ENCODE peak calls at places on chromosomes 6 and 20, in eight cellular contexts. One of them, this sample, is unnamed.

GRCh38 chr6:31180500-31180899 is 10.0 kb upstream of the POU5F1 start:
- DNase-seq in stomach: no peak
- DNase-seq in Peyer's patch: no peak
- DNase-seq in GM12878: no peak
- DNase-seq in HCT116: no peak
- DNase-seq in body of pancreas: peak; percentile 52
- DNase-seq in esophagus squamous epithelium: no peak
- DNase-seq in breast epithelium: peak; percentile 78
- DNase-seq in this sample: peak; percentile 92

GRCh38 chr6:140475086-140475485 is 1100.6 kb upstream of the CITED2 start:
- DNase-seq in HCT116: no peak
- DNase-seq in Peyer's patch: no peak
- DNase-seq in esophagus squamous epithelium: no peak
- DNase-seq in stomach: no peak
- DNase-seq in GM12878: no peak
- DNase-seq in body of pancreas: no peak
- DNase-seq in breast epithelium: peak; percentile 51
- DNase-seq in this sample: no peak

GRCh38 chr20:8082025-8082424 is 50.0 kb upstream of the PLCB1 start:
- DNase-seq in esophagus squamous epithelium: no peak
- DNase-seq in stomach: no peak
- DNase-seq in HCT116: peak; percentile 7
- DNase-seq in GM12878: no peak
- DNase-seq in breast epithelium: no peak
- DNase-seq in body of pancreas: no peak
- DNase-seq in Peyer's patch: no peak
- DNase-seq in this sample: no peak

GRCh38 chr6:28336284-28337024 is 506 bp upstream of the ZSCAN31 start:
- DNase-seq in stomach: no peak
- DNase-seq in HCT116: no peak
- DNase-seq in esophagus squamous epithelium: no peak
- DNase-seq in breast epithelium: no peak
- DNase-seq in Peyer's patch: no peak
- DNase-seq in body of pancreas: peak; percentile 34
- DNase-seq in GM12878: peak; percentile 53
- DNase-seq in this sample: peak; percentile 18

GRCh38 chr6:43386492-43386891 is 17.0 kb upstream of the ZNF318 start:
- DNase-seq in esophagus squamous epithelium: no peak
- DNase-seq in stomach: no peak
- DNase-seq in Peyer's patch: no peak
- DNase-seq in body of pancreas: no peak
- DNase-seq in GM12878: no peak
- DNase-seq in breast epithelium: no peak
- DNase-seq in HCT116: no peak
- DNase-seq in this sample: no peak

GRCh38 chr6:137848672-137849071 is 18.4 kb upstream of the TNFAIP3 start:
- DNase-seq in breast epithelium: no peak
- DNase-seq in HCT116: no peak
- DNase-seq in stomach: no peak
- DNase-seq in GM12878: no peak
- DNase-seq in body of pancreas: no peak
- DNase-seq in esophagus squamous epithelium: no peak
- DNase-seq in Peyer's patch: no peak
- DNase-seq in this sample: no peak

GRCh38 chr6:79138146-79138545 is 60.1 kb upstream of the PHIP start:
- DNase-seq in body of pancreas: no peak
- DNase-seq in HCT116: no peak
- DNase-seq in Peyer's patch: no peak
- DNase-seq in GM12878: no peak
- DNase-seq in esophagus squamous epithelium: no peak
- DNase-seq in breast epithelium: no peak
- DNase-seq in stomach: no peak
- DNase-seq in this sample: no peak

GRCh38 chr6:106974337-106974998 is at the start of gene CD24:
- DNase-seq in stomach: peak; percentile 86
- DNase-seq in GM12878: no peak
- DNase-seq in breast epithelium: peak; percentile 39
- DNase-seq in body of pancreas: peak; percentile 92
- DNase-seq in esophagus squamous epithelium: no peak
- DNase-seq in Peyer's patch: peak; percentile 71
- DNase-seq in HCT116: no peak
- DNase-seq in this sample: peak; percentile 85

GRCh38 chr6:134814076-134814709 is 135.7 kb downstream of the ALDH8A1 start:
- DNase-seq in breast epithelium: no peak
- DNase-seq in esophagus squamous epithelium: no peak
- DNase-seq in HCT116: no peak
- DNase-seq in GM12878: no peak
- DNase-seq in Peyer's patch: no peak
- DNase-seq in stomach: no peak
- DNase-seq in body of pancreas: no peak
- DNase-seq in this sample: no peak

GRCh38 chr6:108556864-108557493 is 3.7 kb upstream of the FOXO3 start:
- DNase-seq in HCT116: no peak
- DNase-seq in esophagus squamous epithelium: no peak
- DNase-seq in body of pancreas: no peak
- DNase-seq in Peyer's patch: no peak
- DNase-seq in breast epithelium: peak; percentile 37
- DNase-seq in stomach: no peak
- DNase-seq in GM12878: no peak
- DNase-seq in this sample: no peak

GRCh38 chr6:6712979-6713514 is 124.5 kb downstream of the LY86 start:
- DNase-seq in HCT116: no peak
- DNase-seq in esophagus squamous epithelium: no peak
- DNase-seq in GM12878: no peak
- DNase-seq in stomach: no peak
- DNase-seq in Peyer's patch: no peak
- DNase-seq in body of pancreas: no peak
- DNase-seq in breast epithelium: no peak
- DNase-seq in this sample: no peak

GRCh38 chr6:161204866-161205557 is 68.8 kb downstream of the AGPAT4 start:
- DNase-seq in Peyer's patch: no peak
- DNase-seq in body of pancreas: no peak
- DNase-seq in breast epithelium: no peak
- DNase-seq in HCT116: no peak
- DNase-seq in stomach: no peak
- DNase-seq in GM12878: no peak
- DNase-seq in esophagus squamous epithelium: no peak
- DNase-seq in this sample: peak; percentile 26

GRCh38 chr6:33317418-33317667 is 201 bp downstream of the ZBTB22 start:
- DNase-seq in body of pancreas: no peak
- DNase-seq in breast epithelium: no peak
- DNase-seq in stomach: no peak
- DNase-seq in HCT116: no peak
- DNase-seq in GM12878: no peak
- DNase-seq in esophagus squamous epithelium: no peak
- DNase-seq in Peyer's patch: no peak
- DNase-seq in this sample: no peak

GRCh38 chr6:33315753-33316602 is 1.6 kb downstream of the ZBTB22 start:
- DNase-seq in esophagus squamous epithelium: no peak
- DNase-seq in body of pancreas: no peak
- DNase-seq in stomach: no peak
- DNase-seq in GM12878: no peak
- DNase-seq in breast epithelium: no peak
- DNase-seq in Peyer's patch: no peak
- DNase-seq in HCT116: no peak
- DNase-seq in this sample: no peak

GRCh38 chr6:33316603-33317417 is 734 bp downstream of the ZBTB22 start:
- DNase-seq in body of pancreas: no peak
- DNase-seq in Peyer's patch: no peak
- DNase-seq in stomach: no peak
- DNase-seq in GM12878: no peak
- DNase-seq in breast epithelium: no peak
- DNase-seq in HCT116: no peak
- DNase-seq in esophagus squamous epithelium: no peak
- DNase-seq in this sample: no peak

GRCh38 chr6:33318426-33319073 is 1.0 kb upstream of the ZBTB22 start:
- DNase-seq in GM12878: no peak
- DNase-seq in stomach: no peak
- DNase-seq in esophagus squamous epithelium: no peak
- DNase-seq in Peyer's patch: no peak
- DNase-seq in HCT116: no peak
- DNase-seq in body of pancreas: no peak
- DNase-seq in breast epithelium: no peak
- DNase-seq in this sample: no peak

GRCh38 chr6:33317668-33318425 is at the start of gene ZBTB22:
- DNase-seq in body of pancreas: peak; percentile 100
- DNase-seq in esophagus squamous epithelium: peak; percentile 93
- DNase-seq in HCT116: peak; percentile 98
- DNase-seq in breast epithelium: peak; percentile 99
- DNase-seq in GM12878: peak; percentile 94
- DNase-seq in Peyer's patch: peak; percentile 98
- DNase-seq in stomach: peak; percentile 100
- DNase-seq in this sample: peak; percentile 100
- TF ChIP-seq POLR2A in body of pancreas: peak; percentile 41
- TF ChIP-seq POLR2A in esophagus squamous epithelium: no peak
- TF ChIP-seq POLR2A in HCT116: no peak
- TF ChIP-seq POLR2A in breast epithelium: no peak
- TF ChIP-seq POLR2A in GM12878: peak; percentile 58
- TF ChIP-seq POLR2A in Peyer's patch: no peak
- TF ChIP-seq POLR2A in stomach: no peak
- TF ChIP-seq POLR2A in this sample: no peak

GRCh38 chr6:35586542-35586941 is 73.8 kb upstream of the TULP1 start:
- DNase-seq in stomach: no peak
- DNase-seq in breast epithelium: peak; percentile 74
- DNase-seq in esophagus squamous epithelium: no peak
- DNase-seq in Peyer's patch: no peak
- DNase-seq in HCT116: no peak
- DNase-seq in GM12878: no peak
- DNase-seq in body of pancreas: no peak
- DNase-seq in this sample: no peak
- H3K27ac ChIP-seq in stomach: peak overlapping the region; percentile 31
- H3K27ac ChIP-seq in breast epithelium: peak overlapping the region; percentile 26
- H3K27ac ChIP-seq in esophagus squamous epithelium: peak overlapping the region; percentile 82
- H3K27ac ChIP-seq in Peyer's patch: peak overlapping the region; percentile 29
- H3K27ac ChIP-seq in HCT116: no peak overlapping the region
- H3K27ac ChIP-seq in GM12878: no peak overlapping the region
- H3K27ac ChIP-seq in body of pancreas: no peak overlapping the region
- H3K27ac ChIP-seq in this sample: peak overlapping the region; percentile 97

DNA sequence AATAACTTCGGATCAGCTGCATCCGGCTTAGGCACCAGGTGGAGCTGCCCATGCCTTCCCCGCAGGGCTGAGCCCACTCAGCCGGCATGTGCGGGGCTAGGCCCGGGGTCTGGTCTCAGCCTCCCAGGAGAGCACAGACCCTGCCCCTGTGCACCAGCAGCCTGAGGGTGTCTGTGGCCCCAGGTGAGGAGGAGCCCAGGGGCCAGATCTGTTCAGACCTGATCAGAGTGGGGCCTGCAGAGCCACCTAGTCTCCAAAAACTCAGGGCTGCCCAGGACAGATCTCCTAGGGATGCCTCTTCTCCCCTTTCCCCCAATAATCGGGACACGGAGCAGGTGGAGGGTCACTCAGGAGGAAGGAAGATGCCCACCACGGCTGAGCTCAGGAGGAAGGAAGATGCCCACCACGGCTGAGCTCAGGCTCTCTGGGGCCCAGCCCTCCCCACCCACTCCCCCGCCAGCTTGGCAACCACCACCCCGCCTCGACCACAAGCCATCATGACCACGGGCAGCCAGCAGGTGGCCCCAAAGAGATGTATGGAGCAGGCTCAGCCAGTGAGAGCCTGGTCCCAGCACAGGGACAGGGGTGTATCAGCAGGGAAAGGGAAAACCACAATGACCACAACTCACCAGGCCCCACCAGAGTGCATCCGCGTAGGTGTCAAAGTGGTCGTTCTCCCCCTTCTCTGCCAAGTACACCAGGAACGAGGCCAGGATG is 30.5 kb downstream of the KCNQ2 start:
- DNase-seq in breast epithelium: no peak
- DNase-seq in stomach: peak; percentile 73
- DNase-seq in GM12878: peak; percentile 26
- DNase-seq in body of pancreas: peak; percentile 74
- DNase-seq in Peyer's patch: peak; percentile 63
- DNase-seq in HCT116: peak; percentile 22
- DNase-seq in esophagus squamous epithelium: no peak
- DNase-seq in this sample: peak; percentile 25
- TF ChIP-seq CTCF in breast epithelium: no peak
- TF ChIP-seq CTCF in stomach: no peak
- TF ChIP-seq CTCF in GM12878: peak; percentile 55
- TF ChIP-seq CTCF in body of pancreas: no peak
- TF ChIP-seq CTCF in Peyer's patch: peak; percentile 11
- TF ChIP-seq CTCF in HCT116: peak; percentile 54
- TF ChIP-seq CTCF in esophagus squamous epithelium: no peak
- TF ChIP-seq CTCF in this sample: no peak

GRCh38 chr6:37222992-37223391 is 34.6 kb upstream of the TBC1D22B start:
- DNase-seq in stomach: no peak
- DNase-seq in GM12878: no peak
- DNase-seq in body of pancreas: no peak
- DNase-seq in Peyer's patch: no peak
- DNase-seq in esophagus squamous epithelium: no peak
- DNase-seq in breast epithelium: no peak
- DNase-seq in HCT116: no peak
- DNase-seq in this sample: no peak

GRCh38 chr6:37221585-37222124 is 35.9 kb upstream of the TBC1D22B start:
- DNase-seq in breast epithelium: no peak
- DNase-seq in GM12878: no peak
- DNase-seq in esophagus squamous epithelium: no peak
- DNase-seq in HCT116: no peak
- DNase-seq in body of pancreas: no peak
- DNase-seq in Peyer's patch: no peak
- DNase-seq in stomach: no peak
- DNase-seq in this sample: no peak

GRCh38 chr6:37230104-37230503 is 27.5 kb upstream of the TBC1D22B start:
- DNase-seq in body of pancreas: no peak
- DNase-seq in breast epithelium: no peak
- DNase-seq in GM12878: no peak
- DNase-seq in Peyer's patch: no peak
- DNase-seq in esophagus squamous epithelium: no peak
- DNase-seq in stomach: no peak
- DNase-seq in HCT116: no peak
- DNase-seq in this sample: no peak

GRCh38 chr6:37222125-37222967 is 35.2 kb upstream of the TBC1D22B start:
- DNase-seq in breast epithelium: peak; percentile 48
- DNase-seq in HCT116: peak; percentile 89
- DNase-seq in GM12878: peak; percentile 45
- DNase-seq in Peyer's patch: peak; percentile 78
- DNase-seq in esophagus squamous epithelium: no peak
- DNase-seq in body of pancreas: peak; percentile 94
- DNase-seq in stomach: peak; percentile 88
- DNase-seq in this sample: peak; percentile 94

DNA sequence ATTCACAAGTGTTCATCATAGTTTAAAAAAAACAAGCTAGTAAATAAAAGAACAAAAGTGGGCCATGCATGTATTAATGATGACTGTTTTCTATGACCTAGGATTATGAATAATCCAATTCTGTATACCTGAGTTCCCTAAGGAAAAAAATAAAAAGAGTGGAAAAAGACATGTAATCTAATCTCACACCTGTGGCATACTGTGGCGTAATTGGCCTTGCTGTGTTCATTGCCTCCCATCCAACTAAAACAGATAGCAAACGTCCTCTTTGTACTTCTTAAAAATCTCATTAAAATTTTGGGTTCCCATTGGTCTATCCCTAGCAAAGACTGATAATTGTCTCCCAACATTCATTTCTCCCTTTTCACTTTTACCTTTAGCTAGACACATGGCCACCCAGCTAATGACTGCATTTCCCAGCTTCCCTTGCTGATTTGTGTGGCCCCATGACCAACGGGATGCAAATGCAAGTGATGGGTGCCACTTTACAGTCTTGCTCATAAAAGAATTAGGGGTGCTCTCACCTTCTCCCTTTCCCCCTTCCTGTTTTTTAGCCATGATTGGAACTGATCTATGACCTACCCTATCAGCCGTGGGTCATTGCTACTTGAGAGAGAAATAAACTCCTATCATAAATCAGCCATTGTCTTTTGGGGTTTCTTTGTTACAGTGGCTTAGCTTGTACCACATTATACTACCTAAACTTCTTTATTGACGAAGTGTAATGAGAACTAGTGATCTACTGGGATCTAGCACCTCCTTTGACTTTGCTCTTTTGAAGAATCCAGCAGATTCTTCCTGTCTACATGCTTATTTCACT is 32.0 kb upstream of the TBC1D22B start:
- DNase-seq in Peyer's patch: no peak
- DNase-seq in HCT116: no peak
- DNase-seq in GM12878: no peak
- DNase-seq in body of pancreas: peak; percentile 55
- DNase-seq in esophagus squamous epithelium: no peak
- DNase-seq in stomach: no peak
- DNase-seq in breast epithelium: no peak
- DNase-seq in this sample: no peak
- TF ChIP-seq POLR2A in Peyer's patch: no peak
- TF ChIP-seq POLR2A in HCT116: no peak
- TF ChIP-seq POLR2A in GM12878: no peak
- TF ChIP-seq POLR2A in body of pancreas: no peak
- TF ChIP-seq POLR2A in esophagus squamous epithelium: no peak
- TF ChIP-seq POLR2A in stomach: no peak
- TF ChIP-seq POLR2A in breast epithelium: no peak
- TF ChIP-seq POLR2A in this sample: no peak